ENCODE peak calls at places on chromosomes 6 and 20, in seven cellular contexts. N is posterior cingulate gyrus, Q is AG08395, S is cortex of kidney, H is SJSA1, Y is B cell, A is lower leg skin. W is an unnamed sample.

GRCh38 chr6:52013035-52013434 is 74.4 kb downstream of the PKHD1 start:
- DNase-seq in N (no peak), Q (no peak), S (no peak), H (no peak), Y (no peak), A (no peak), W (no peak)

GRCh38 chr6:145009691-145010090 is 724.6 kb downstream of the UTRN start:
- DNase-seq in N (no peak), Q (no peak), S (no peak), H (no peak), Y (no peak), A (no peak), W (no peak)

GRCh38 chr6:1001655-1002349 is 308.9 kb upstream of the EXOC2 start:
- DNase-seq in N (no peak), Q (peak), S (no peak), H (peak), Y (no peak), A (no peak), W (no peak)

GRCh38 chr6:114280239-114280982 is 62.4 kb downstream of the HS3ST5 start:
- DNase-seq in N (no peak), Q (no peak), S (no peak), H (no peak), Y (no peak), A (no peak), W (no peak)

GRCh38 chr6:31736026-31736767 is at the start of gene CLIC1:
- DNase-seq in N (peak), Q (peak), S (peak), H (peak), Y (peak), A (peak), W (peak)

GRCh38 chr20:53801609-53802370 is 208.2 kb upstream of the ZNF217 start:
- DNase-seq in N (no peak), Q (no peak), S (no peak), H (no peak), Y (no peak), A (no peak), W (no peak)

GRCh38 chr6:91278416-91278815 is 691.5 kb upstream of the MAP3K7 start:
- DNase-seq in N (no peak), Q (no peak), S (no peak), H (no peak), Y (no peak), A (no peak), W (no peak)

GRCh38 chr20:39397646-39398045 is 435.5 kb downstream of the DHX35 start:
- DNase-seq in N (no peak), Q (no peak), S (no peak), H (no peak), Y (no peak), A (no peak), W (no peak)

GRCh38 chr6:6749791-6750434 is 161.4 kb downstream of the LY86 start:
- DNase-seq in N (peak), Q (peak), S (no peak), H (peak), Y (no peak), A (peak), W (peak)

GRCh38 chr6:106886444-106886843 is 88.1 kb downstream of the CD24 start:
- DNase-seq in N (no peak), Q (no peak), S (no peak), H (no peak), Y (no peak), A (no peak), W (no peak)

GRCh38 chr6:47665112-47665511 is 33.3 kb upstream of the ADGRF4 start:
- DNase-seq in N (no peak), Q (no peak), S (no peak), H (no peak), Y (no peak), A (no peak), W (no peak)

GRCh38 chr6:13710552-13711383 is 867 bp downstream of the RANBP9 start:
- DNase-seq in N (peak), Q (peak), S (no peak), H (peak), Y (peak), A (peak), W (no peak)

GRCh38 chr20:2102585-2103453 is 1.2 kb downstream of the STK35 start:
- DNase-seq in N (peak), Q (peak), S (peak), H (peak), Y (peak), A (peak), W (peak)

GRCh38 chr6:142301421-142302391 is at the start of gene ADGRG6:
- DNase-seq in N (peak), Q (peak), S (no peak), H (peak), Y (no peak), A (peak), W (no peak)

GRCh38 chr6:139680819-139681218 is 306.4 kb upstream of the CITED2 start:
- DNase-seq in N (no peak), Q (no peak), S (no peak), H (no peak), Y (no peak), A (no peak), W (no peak)

W was measured in right atrium auricular region.